ENCODE peak calls at places on chromosomes 1 and 21, in eight cellular contexts. One of them, this sample, is unnamed. For H3K4me1, the result is how much of the 10 kb centered on the place peaks cover.

GRCh38 chr1:89641781-89642180 is 8.9 kb downstream of the LRRC8C start:
- DNase-seq in testis: no peak
- DNase-seq in transverse colon: no peak
- DNase-seq in stomach: no peak
- DNase-seq in body of pancreas: no peak
- DNase-seq in SK-N-SH: no peak
- DNase-seq in psoas muscle: no peak
- DNase-seq in GM23338: no peak
- DNase-seq in this sample: no peak

GRCh38 chr1:24027838-24028468 is 47.8 kb upstream of the SRSF10 start:
- DNase-seq in testis: no peak
- DNase-seq in body of pancreas: no peak
- DNase-seq in stomach: no peak
- DNase-seq in GM23338: peak
- DNase-seq in transverse colon: no peak
- DNase-seq in SK-N-SH: peak
- DNase-seq in psoas muscle: no peak
- DNase-seq in this sample: peak

GRCh38 chr1:235423214-235423652 is 56.0 kb downstream of the TBCE start:
- DNase-seq in stomach: no peak
- DNase-seq in testis: no peak
- DNase-seq in body of pancreas: no peak
- DNase-seq in psoas muscle: no peak
- DNase-seq in GM23338: peak
- DNase-seq in SK-N-SH: no peak
- DNase-seq in transverse colon: no peak
- DNase-seq in this sample: no peak

GRCh38 chr1:43783671-43784205 is 76.4 kb downstream of the ST3GAL3 start:
- DNase-seq in testis: no peak
- DNase-seq in GM23338: no peak
- DNase-seq in body of pancreas: no peak
- DNase-seq in SK-N-SH: no peak
- DNase-seq in stomach: no peak
- DNase-seq in psoas muscle: no peak
- DNase-seq in transverse colon: no peak
- DNase-seq in this sample: no peak

GRCh38 chr1:216210081-216210480 is 213.2 kb downstream of the USH2A start:
- DNase-seq in GM23338: no peak
- DNase-seq in transverse colon: no peak
- DNase-seq in SK-N-SH: no peak
- DNase-seq in stomach: no peak
- DNase-seq in testis: no peak
- DNase-seq in body of pancreas: peak
- DNase-seq in psoas muscle: no peak
- DNase-seq in this sample: no peak

GRCh38 chr1:221098462-221099406 is 219.5 kb downstream of the HLX start:
- DNase-seq in body of pancreas: no peak
- DNase-seq in SK-N-SH: no peak
- DNase-seq in GM23338: no peak
- DNase-seq in psoas muscle: no peak
- DNase-seq in testis: no peak
- DNase-seq in transverse colon: no peak
- DNase-seq in stomach: no peak
- DNase-seq in this sample: no peak

GRCh38 chr1:8410791-8411190 is 92.9 kb downstream of the SLC45A1 start:
- DNase-seq in psoas muscle: no peak
- DNase-seq in testis: no peak
- DNase-seq in transverse colon: no peak
- DNase-seq in stomach: no peak
- DNase-seq in GM23338: no peak
- DNase-seq in body of pancreas: no peak
- DNase-seq in SK-N-SH: no peak
- DNase-seq in this sample: no peak

GRCh38 chr21:46585191-46585953 is 19.5 kb downstream of the S100B start:
- DNase-seq in testis: no peak
- DNase-seq in SK-N-SH: no peak
- DNase-seq in GM23338: no peak
- DNase-seq in psoas muscle: no peak
- DNase-seq in body of pancreas: no peak
- DNase-seq in stomach: no peak
- DNase-seq in transverse colon: peak
- DNase-seq in this sample: no peak

GRCh38 chr21:21439761-21440160 is 441.6 kb downstream of the NCAM2 start:
- DNase-seq in stomach: no peak
- DNase-seq in psoas muscle: no peak
- DNase-seq in body of pancreas: no peak
- DNase-seq in testis: no peak
- DNase-seq in SK-N-SH: no peak
- DNase-seq in transverse colon: no peak
- DNase-seq in GM23338: no peak
- DNase-seq in this sample: no peak

GRCh38 chr1:224543453-224543852 is 72.7 kb upstream of the CNIH3 start:
- DNase-seq in SK-N-SH: no peak
- DNase-seq in stomach: no peak
- DNase-seq in psoas muscle: no peak
- DNase-seq in body of pancreas: no peak
- DNase-seq in GM23338: no peak
- DNase-seq in testis: no peak
- DNase-seq in transverse colon: no peak
- DNase-seq in this sample: no peak

GRCh38 chr21:33384851-33385331 is 18.3 kb upstream of the IFNGR2 start:
- DNase-seq in psoas muscle: no peak
- DNase-seq in transverse colon: no peak
- DNase-seq in body of pancreas: no peak
- DNase-seq in testis: no peak
- DNase-seq in SK-N-SH: no peak
- DNase-seq in GM23338: no peak
- DNase-seq in stomach: no peak
- DNase-seq in this sample: no peak

GRCh38 chr1:43363283-43363934 is 4.4 kb downstream of the ELOVL1 start:
- DNase-seq in testis: no peak
- DNase-seq in SK-N-SH: no peak
- DNase-seq in body of pancreas: no peak
- DNase-seq in GM23338: no peak
- DNase-seq in stomach: no peak
- DNase-seq in psoas muscle: no peak
- DNase-seq in transverse colon: peak
- DNase-seq in this sample: no peak

GRCh38 chr1:15408890-15409399 is 743 bp upstream of the EFHD2 start:
- DNase-seq in stomach: no peak
- DNase-seq in testis: no peak
- DNase-seq in psoas muscle: no peak
- DNase-seq in body of pancreas: no peak
- DNase-seq in SK-N-SH: no peak
- DNase-seq in transverse colon: no peak
- DNase-seq in GM23338: no peak
- DNase-seq in this sample: no peak

GRCh38 chr1:53783056-53783455 is 44.1 kb upstream of the GLIS1 start:
- DNase-seq in body of pancreas: no peak
- DNase-seq in GM23338: no peak
- DNase-seq in transverse colon: no peak
- DNase-seq in SK-N-SH: no peak
- DNase-seq in stomach: no peak
- DNase-seq in psoas muscle: no peak
- DNase-seq in testis: no peak
- DNase-seq in this sample: no peak

GRCh38 chr1:179384027-179384426 is 18.3 kb downstream of the AXDND1 start:
- DNase-seq in psoas muscle: no peak
- DNase-seq in GM23338: no peak
- DNase-seq in SK-N-SH: no peak
- DNase-seq in testis: no peak
- DNase-seq in transverse colon: no peak
- DNase-seq in body of pancreas: no peak
- DNase-seq in stomach: no peak
- DNase-seq in this sample: no peak

GRCh38 chr1:34983700-34984355 is 1.3 kb downstream of the TMEM35B start:
- DNase-seq in transverse colon: no peak
- DNase-seq in SK-N-SH: no peak
- DNase-seq in psoas muscle: no peak
- DNase-seq in stomach: no peak
- DNase-seq in GM23338: no peak
- DNase-seq in body of pancreas: peak
- DNase-seq in testis: no peak
- DNase-seq in this sample: peak

GRCh38 chr1:160179336-160179735 is 11.0 kb upstream of the CASQ1 start:
- DNase-seq in testis: no peak
- DNase-seq in SK-N-SH: no peak
- DNase-seq in psoas muscle: no peak
- DNase-seq in body of pancreas: no peak
- DNase-seq in transverse colon: no peak
- DNase-seq in stomach: no peak
- DNase-seq in GM23338: no peak
- DNase-seq in this sample: no peak

GRCh38 chr1:216600730-216601426 is 122.4 kb downstream of the ESRRG start:
- DNase-seq in psoas muscle: peak
- DNase-seq in body of pancreas: peak
- DNase-seq in testis: peak
- DNase-seq in stomach: peak
- DNase-seq in transverse colon: peak
- DNase-seq in GM23338: peak
- DNase-seq in SK-N-SH: peak
- DNase-seq in this sample: peak

GRCh38 chr1:200751717-200752116 is 13.0 kb downstream of the CAMSAP2 start:
- DNase-seq in body of pancreas: no peak
- DNase-seq in SK-N-SH: no peak
- DNase-seq in psoas muscle: no peak
- DNase-seq in testis: no peak
- DNase-seq in stomach: no peak
- DNase-seq in transverse colon: no peak
- DNase-seq in GM23338: no peak
- DNase-seq in this sample: no peak

GRCh38 chr1:228369608-228370438 is 36.8 kb downstream of the TRIM11 start:
- DNase-seq in SK-N-SH: no peak
- DNase-seq in testis: no peak
- DNase-seq in stomach: no peak
- DNase-seq in body of pancreas: no peak
- DNase-seq in psoas muscle: no peak
- DNase-seq in GM23338: no peak
- DNase-seq in transverse colon: no peak
- DNase-seq in this sample: no peak

GRCh38 chr1:173470608-173471007 is 6.5 kb upstream of the PRDX6 start:
- DNase-seq in SK-N-SH: no peak
- DNase-seq in testis: no peak
- DNase-seq in psoas muscle: no peak
- DNase-seq in GM23338: peak
- DNase-seq in stomach: no peak
- DNase-seq in body of pancreas: no peak
- DNase-seq in transverse colon: no peak
- DNase-seq in this sample: no peak

GRCh38 chr1:28195780-28196179 is 19.3 kb upstream of the PTAFR start:
- DNase-seq in transverse colon: no peak
- DNase-seq in SK-N-SH: no peak
- DNase-seq in testis: no peak
- DNase-seq in psoas muscle: no peak
- DNase-seq in stomach: no peak
- DNase-seq in GM23338: peak
- DNase-seq in body of pancreas: no peak
- DNase-seq in this sample: no peak

GRCh38 chr21:46080171-46081021 is 17.5 kb upstream of the COL6A2 start:
- DNase-seq in transverse colon: no peak
- DNase-seq in stomach: peak
- DNase-seq in testis: peak
- DNase-seq in body of pancreas: no peak
- DNase-seq in SK-N-SH: peak
- DNase-seq in GM23338: no peak
- DNase-seq in psoas muscle: peak
- DNase-seq in this sample: peak

GRCh38 chr1:212283741-212284140 is 1.5 kb upstream of the PPP2R5A start:
- DNase-seq in transverse colon: no peak
- DNase-seq in GM23338: no peak
- DNase-seq in SK-N-SH: no peak
- DNase-seq in testis: no peak
- DNase-seq in stomach: no peak
- DNase-seq in psoas muscle: no peak
- DNase-seq in body of pancreas: no peak
- DNase-seq in this sample: no peak
- H3K4me3 ChIP-seq in transverse colon: peak
- H3K4me3 ChIP-seq in GM23338: peak
- H3K4me3 ChIP-seq in SK-N-SH: no peak
- H3K4me3 ChIP-seq in testis: no peak
- H3K4me3 ChIP-seq in stomach: peak
- H3K4me3 ChIP-seq in psoas muscle: peak
- H3K4me3 ChIP-seq in body of pancreas: no peak
- H3K4me3 ChIP-seq in this sample: no peak

GRCh38 chr21:42411197-42411869 is 7.6 kb downstream of the UBASH3A start:
- DNase-seq in body of pancreas: no peak
- DNase-seq in SK-N-SH: peak
- DNase-seq in testis: no peak
- DNase-seq in stomach: no peak
- DNase-seq in psoas muscle: no peak
- DNase-seq in transverse colon: no peak
- DNase-seq in GM23338: peak
- DNase-seq in this sample: no peak
- H3K4me1 ChIP-seq in body of pancreas: under half
- H3K4me1 ChIP-seq in SK-N-SH: under half
- H3K4me1 ChIP-seq in testis: under half
- H3K4me1 ChIP-seq in stomach: under half
- H3K4me1 ChIP-seq in psoas muscle: under half
- H3K4me1 ChIP-seq in transverse colon: under half
- H3K4me1 ChIP-seq in GM23338: under half
- H3K4me1 ChIP-seq in this sample: under half

GRCh38 chr1:108708726-108709660 is 3.7 kb upstream of the FNDC7 start:
- DNase-seq in transverse colon: peak
- DNase-seq in body of pancreas: no peak
- DNase-seq in SK-N-SH: no peak
- DNase-seq in psoas muscle: no peak
- DNase-seq in testis: no peak
- DNase-seq in GM23338: peak
- DNase-seq in stomach: no peak
- DNase-seq in this sample: no peak
- TF ChIP-seq CTCF in transverse colon: peak
- TF ChIP-seq CTCF in body of pancreas: no peak
- TF ChIP-seq CTCF in SK-N-SH: peak
- TF ChIP-seq CTCF in psoas muscle: no peak
- TF ChIP-seq CTCF in testis: no peak
- TF ChIP-seq CTCF in GM23338: peak
- TF ChIP-seq CTCF in stomach: no peak
- TF ChIP-seq CTCF in this sample: no peak

GRCh38 chr1:225908013-225908640 is 15.9 kb downstream of the PYCR2 start:
- DNase-seq in stomach: no peak
- DNase-seq in body of pancreas: no peak
- DNase-seq in testis: no peak
- DNase-seq in psoas muscle: no peak
- DNase-seq in GM23338: no peak
- DNase-seq in SK-N-SH: no peak
- DNase-seq in transverse colon: no peak
- DNase-seq in this sample: no peak

GRCh38 chr1:225911207-225912130 is 12.6 kb downstream of the PYCR2 start:
- DNase-seq in transverse colon: peak
- DNase-seq in SK-N-SH: peak
- DNase-seq in stomach: peak
- DNase-seq in GM23338: peak
- DNase-seq in psoas muscle: peak
- DNase-seq in testis: peak
- DNase-seq in body of pancreas: peak
- DNase-seq in this sample: peak

GRCh38 chr1:225907341-225907740 is 16.7 kb downstream of the PYCR2 start:
- DNase-seq in SK-N-SH: no peak
- DNase-seq in stomach: no peak
- DNase-seq in GM23338: no peak
- DNase-seq in testis: no peak
- DNase-seq in body of pancreas: no peak
- DNase-seq in transverse colon: no peak
- DNase-seq in psoas muscle: no peak
- DNase-seq in this sample: no peak

GRCh38 chr1:225908773-225909172 is 15.3 kb downstream of the PYCR2 start:
- DNase-seq in body of pancreas: no peak
- DNase-seq in transverse colon: no peak
- DNase-seq in GM23338: no peak
- DNase-seq in SK-N-SH: no peak
- DNase-seq in stomach: no peak
- DNase-seq in psoas muscle: no peak
- DNase-seq in testis: no peak
- DNase-seq in this sample: no peak

GRCh38 chr1:225909477-225909876 is 14.6 kb downstream of the PYCR2 start:
- DNase-seq in SK-N-SH: no peak
- DNase-seq in transverse colon: no peak
- DNase-seq in body of pancreas: no peak
- DNase-seq in psoas muscle: no peak
- DNase-seq in stomach: no peak
- DNase-seq in testis: no peak
- DNase-seq in GM23338: no peak
- DNase-seq in this sample: no peak
- H3K4me3 ChIP-seq in SK-N-SH: no peak
- H3K4me3 ChIP-seq in transverse colon: no peak
- H3K4me3 ChIP-seq in body of pancreas: no peak
- H3K4me3 ChIP-seq in psoas muscle: no peak
- H3K4me3 ChIP-seq in stomach: no peak
- H3K4me3 ChIP-seq in testis: no peak
- H3K4me3 ChIP-seq in GM23338: no peak
- H3K4me3 ChIP-seq in this sample: no peak

This sample was measured in hepatocyte.